ENCODE peak calls at places on chromosomes 16 and 17, in ten cellular contexts. E is left colon; V is immature natural killer cell; K is CD4-positive, alpha-beta T cell; L is colonic mucosa; N is CD4-positive, alpha-beta memory T cell; P is bronchial epithelial cell; M is tibial artery; I is EL; J is chondrocyte. Y is an unnamed sample.

GRCh38 chr17:82105882-82106696 is 8.1 kb upstream of the FASN start:
- DNase-seq in E (peak; percentile 79), V (peak; percentile 65), K (no peak), L (peak; percentile 78), N (peak; percentile 54), P (peak; percentile 76), M (no peak), I (peak; percentile 75), J (no peak), Y (no peak)

GRCh38 chr16:48395375-48395774 is 10.2 kb upstream of the SIAH1 start:
- DNase-seq in E (no peak), V (no peak), K (no peak), L (no peak), N (no peak), P (no peak), M (no peak), I (no peak), J (no peak), Y (no peak)

GRCh38 chr16:7397901-7398300 is 65.3 kb downstream of the RBFOX1 start:
- DNase-seq in E (no peak), V (no peak), K (no peak), L (no peak), N (no peak), P (no peak), M (no peak), I (no peak), J (no peak), Y (no peak)

GRCh38 chr17:62643496-62643895 is 16.0 kb downstream of the MRC2 start:
- DNase-seq in E (no peak), V (no peak), K (no peak), L (no peak), N (no peak), P (no peak), M (no peak), I (no peak), J (no peak), Y (no peak)

GRCh38 chr16:62665269-62665668 is 629.0 kb upstream of the CDH8 start:
- DNase-seq in E (no peak), V (no peak), K (no peak), L (no peak), N (no peak), P (no peak), M (no peak), I (no peak), J (no peak), Y (no peak)

GRCh38 chr16:12976936-12977335 is 75.5 kb downstream of the SHISA9 start:
- DNase-seq in E (no peak), V (no peak), K (no peak), L (no peak), N (no peak), P (no peak), M (no peak), I (no peak), J (no peak), Y (no peak)

GRCh38 chr16:25155553-25156460 is 44.3 kb downstream of the LCMT1 start:
- DNase-seq in E (no peak), V (no peak), K (no peak), L (no peak), N (no peak), P (no peak), M (no peak), I (peak; percentile 13), J (no peak), Y (no peak)

GRCh38 chr17:7650509-7651096 is at the start of gene ATP1B2:
- DNase-seq in E (peak; percentile 65), V (peak; percentile 66), K (peak; percentile 77), L (peak; percentile 70), N (peak; percentile 62), P (peak; percentile 23), M (peak; percentile 59), I (peak; percentile 54), J (no peak), Y (no peak)

GRCh38 chr16:53816211-53816610 is 112.3 kb downstream of the FTO start:
- DNase-seq in E (no peak), V (no peak), K (no peak), L (no peak), N (no peak), P (no peak), M (no peak), I (peak; percentile 50), J (no peak), Y (no peak)

GRCh38 chr17:78127888-78128615 is 503 bp downstream of the TMC6 start:
- DNase-seq in E (no peak), V (no peak), K (no peak), L (peak; percentile 63), N (no peak), P (no peak), M (no peak), I (no peak), J (no peak), Y (no peak)

GRCh38 chr16:19542138-19542821 is 13.2 kb upstream of the VPS35L start:
- DNase-seq in E (no peak), V (no peak), K (no peak), L (peak; percentile 47), N (no peak), P (peak; percentile 48), M (no peak), I (no peak), J (no peak), Y (no peak)

GRCh38 chr16:16045879-16046278 is 96.5 kb downstream of the ABCC1 start:
- DNase-seq in E (no peak), V (no peak), K (no peak), L (no peak), N (no peak), P (no peak), M (no peak), I (no peak), J (no peak), Y (no peak)

GRCh38 chr16:74035816-74036215 is 260.8 kb upstream of the PSMD7 start:
- DNase-seq in E (no peak), V (no peak), K (no peak), L (no peak), N (no peak), P (peak; percentile 7), M (no peak), I (no peak), J (no peak), Y (no peak)

GRCh38 chr17:40548491-40548981 is 16.7 kb downstream of the CCR7 start:
- DNase-seq in E (no peak), V (no peak), K (no peak), L (peak; percentile 13), N (no peak), P (no peak), M (peak; percentile 17), I (no peak), J (no peak), Y (no peak)